ENCODE peak calls at places on chromosomes 13 and 19, in nine cellular contexts. G, H, Y, P, W, A, V, C and O are unnamed samples.

GRCh38 chr19:2270572-2271515 is 11.1 kb downstream of the PEAK3 start:
- DNase-seq in V (no peak), G (peak), W (peak), P (peak), A (peak), C (peak), Y (peak), H (peak), O (peak)

GRCh38 chr19:51514866-51515481 is 13.4 kb upstream of the SIGLEC12 start:
- DNase-seq in A (peak), W (peak), C (no peak), G (no peak), P (no peak), V (no peak), H (no peak), Y (no peak), O (peak)

GRCh38 chr13:43848250-43848649 is 31.3 kb downstream of the CCDC122 start:
- DNase-seq in W (no peak), P (no peak), G (no peak), C (no peak), A (no peak), V (no peak), Y (no peak), H (no peak), O (no peak)

GRCh38 chr13:25901460-25902376 is 150.1 kb downstream of the SHISA2 start:
- DNase-seq in V (no peak), P (no peak), H (no peak), G (no peak), Y (no peak), C (no peak), A (no peak), W (no peak), O (no peak)

GRCh38 chr19:23957660-23958281 is 43.1 kb downstream of the ZNF726 start:
- DNase-seq in H (no peak), A (no peak), P (peak), W (peak), Y (no peak), C (no peak), G (no peak), V (no peak), O (no peak)

GRCh38 chr19:3055741-3056453 is 6.4 kb downstream of the TLE5 start:
- DNase-seq in P (peak), G (no peak), V (no peak), Y (peak), W (no peak), C (peak), H (no peak), A (peak), O (no peak)

GRCh38 chr13:28401303-28402056 is 93.4 kb downstream of the FLT1 start:
- DNase-seq in G (no peak), C (no peak), P (no peak), A (no peak), V (no peak), W (no peak), Y (no peak), H (no peak), O (no peak)

GRCh38 chr13:67303661-67304333 is 73.7 kb upstream of the PCDH9 start:
- DNase-seq in C (no peak), A (no peak), W (no peak), H (no peak), Y (no peak), P (no peak), G (no peak), V (no peak), O (no peak)

GRCh38 chr19:14814982-14815381 is 20.0 kb downstream of the OR7A5 start:
- DNase-seq in W (no peak), V (no peak), Y (peak), P (no peak), G (no peak), C (no peak), A (no peak), H (no peak), O (no peak)

GRCh38 chr13:109454167-109454917 is 332.0 kb downstream of the IRS2 start:
- DNase-seq in G (no peak), C (no peak), Y (no peak), V (no peak), A (no peak), P (no peak), W (no peak), H (no peak), O (no peak)

GRCh38 chr19:18384775-18385174 is 1.2 kb upstream of the GDF15 start:
- DNase-seq in C (peak), A (no peak), P (no peak), H (no peak), G (no peak), W (no peak), Y (no peak), V (no peak), O (no peak)

GRCh38 chr19:18377026-18377425 is 8.9 kb upstream of the GDF15 start:
- DNase-seq in Y (no peak), A (no peak), P (no peak), H (no peak), W (no peak), C (peak), V (no peak), G (no peak), O (no peak)

GRCh38 chr19:18380843-18381242 is 5.1 kb upstream of the GDF15 start:
- DNase-seq in H (no peak), W (no peak), A (no peak), G (no peak), Y (no peak), P (no peak), V (no peak), C (no peak), O (no peak)

GRCh38 chr19:18385359-18385674 is 641 bp upstream of the GDF15 start:
- DNase-seq in A (no peak), W (no peak), C (no peak), P (no peak), H (no peak), V (no peak), Y (no peak), G (no peak), O (no peak)

GRCh38 chr19:18379803-18380747 is 5.9 kb upstream of the GDF15 start:
- DNase-seq in Y (peak), G (peak), V (no peak), C (peak), W (peak), H (peak), A (peak), P (peak), O (peak)
- TF ChIP-seq POLR2A in Y (no peak), G (no peak), V (no peak), C (no peak), W (no peak), H (no peak), A (no peak), P (no peak), O (no peak)

GRCh38 chr13:45417790-45418534 is at the start of gene SLC25A30:
- DNase-seq in A (peak), C (peak), P (peak), Y (peak), G (peak), W (peak), V (peak), H (peak), O (peak)
- TF ChIP-seq POLR2A in A (peak), C (peak), P (peak), Y (peak), G (peak), W (peak), V (peak), H (peak), O (no peak)

GRCh38 chr19:16143399-16144215 is at the start of gene HSH2D:
- DNase-seq in G (no peak), C (peak), P (peak), W (no peak), A (no peak), Y (peak), H (peak), V (peak), O (no peak)
- TF ChIP-seq POLR2A in G (no peak), C (peak), P (peak), W (no peak), A (no peak), Y (no peak), H (no peak), V (peak), O (no peak)

GRCh38 chr19:54133312-54133956 is 4.1 kb upstream of the CNOT3 start:
- DNase-seq in Y (peak), P (no peak), C (no peak), A (no peak), H (no peak), W (peak), G (no peak), V (no peak), O (peak)
- TF ChIP-seq POLR2A in Y (no peak), P (no peak), C (no peak), A (no peak), H (no peak), W (no peak), G (no peak), V (peak), O (no peak)

DNA sequence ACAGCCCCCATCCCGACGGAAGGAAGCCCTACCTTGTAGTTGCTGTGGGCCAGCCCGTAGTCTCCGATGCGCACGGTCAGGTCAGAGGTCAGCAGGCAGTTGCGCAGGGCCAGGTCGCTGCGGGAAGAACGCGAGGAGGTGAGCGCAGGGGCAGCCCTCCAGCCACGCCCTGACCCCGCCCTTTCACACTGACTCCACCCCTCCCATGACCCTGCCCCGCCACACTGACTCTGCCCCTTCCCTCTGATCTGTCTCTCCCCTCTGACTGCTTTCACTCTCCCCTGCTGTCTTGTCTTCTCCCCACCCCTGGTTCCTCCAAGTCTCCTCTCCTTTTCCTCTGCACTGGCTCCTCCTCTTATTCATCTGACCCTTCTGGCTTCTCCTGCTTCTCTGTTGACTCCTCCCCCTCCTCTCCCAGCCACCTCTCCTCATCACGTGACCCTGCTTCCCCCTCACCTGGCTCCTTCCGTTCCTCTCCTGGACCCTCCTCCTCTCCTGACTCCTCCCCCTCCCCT is 10.1 kb downstream of the LMTK3 start:
- DNase-seq in P (peak), G (no peak), A (peak), Y (peak), V (no peak), W (no peak), H (no peak), C (peak), O (no peak)
- TF ChIP-seq POLR2A in P (no peak), G (no peak), A (peak), Y (no peak), V (no peak), W (no peak), H (no peak), C (no peak), O (no peak)

GRCh38 chr13:20127563-20128458 is 33.0 kb downstream of the GJA3 start:
- DNase-seq in V (peak), C (peak), W (no peak), P (peak), G (peak), H (peak), A (peak), Y (peak), O (peak)
- TF ChIP-seq POLR2A in V (no peak), C (peak), W (no peak), P (peak), G (no peak), H (peak), A (peak), Y (no peak), O (peak)

GRCh38 chr19:19201697-19202630 is 1.2 kb downstream of the NR2C2AP start:
- DNase-seq in H (no peak), W (no peak), C (no peak), Y (no peak), A (no peak), V (no peak), G (no peak), P (no peak), O (no peak)
- TF ChIP-seq POLR2A in H (no peak), W (no peak), C (no peak), Y (no peak), A (no peak), V (no peak), G (no peak), P (no peak), O (no peak)

GRCh38 chr19:1211494-1212234 is 6.1 kb downstream of the STK11 start:
- DNase-seq in G (no peak), P (no peak), H (no peak), Y (peak), W (no peak), C (peak), V (no peak), A (no peak), O (peak)
- TF ChIP-seq POLR2A in G (no peak), P (no peak), H (no peak), Y (no peak), W (no peak), C (no peak), V (no peak), A (no peak), O (no peak)

DNA sequence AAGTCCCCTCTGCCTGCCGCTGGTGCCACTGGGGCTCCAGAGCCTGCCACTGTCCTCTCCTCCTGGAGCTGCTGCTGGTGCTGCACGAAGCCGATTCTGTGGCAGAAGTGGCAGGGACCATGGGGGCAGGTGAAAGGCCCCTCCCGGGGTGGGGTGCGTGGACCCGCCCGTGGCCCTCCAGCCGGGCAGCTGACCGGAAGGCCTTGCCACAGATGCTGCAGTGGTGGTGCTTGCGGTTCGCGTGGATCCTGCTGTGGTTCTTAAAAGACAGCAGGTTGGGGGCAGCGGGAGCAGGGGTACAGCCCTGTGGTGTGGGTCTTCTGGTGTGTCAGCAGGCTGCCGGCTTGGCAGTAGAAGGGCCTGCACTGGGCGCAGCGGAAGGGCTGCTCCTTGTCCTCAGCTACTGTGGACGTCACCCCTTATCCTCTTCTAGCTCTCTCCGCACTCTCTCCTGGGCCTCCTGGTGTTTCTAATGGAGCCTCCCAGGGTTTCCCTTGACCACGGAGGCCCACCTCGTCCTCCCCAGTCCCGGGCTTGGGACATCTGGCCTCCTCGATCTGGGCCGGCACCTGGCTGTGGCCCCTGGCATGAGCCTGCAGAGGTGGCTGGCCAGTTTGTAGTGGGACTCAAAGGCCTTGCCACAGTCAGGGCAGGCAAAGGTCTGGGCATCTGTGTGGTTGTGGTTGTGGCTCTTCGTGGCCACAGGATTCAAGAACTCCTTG is 380.4 kb downstream of the OLFM4 start:
- DNase-seq in Y (no peak), H (no peak), C (no peak), G (no peak), W (no peak), P (no peak), A (no peak), V (no peak), O (no peak)
- TF ChIP-seq POLR2A in Y (no peak), H (no peak), C (no peak), G (no peak), W (no peak), P (no peak), A (no peak), V (no peak), O (no peak)

GRCh38 chr19:49875801-49876421 is 1.2 kb downstream of the AKT1S1 start:
- DNase-seq in G (peak), V (no peak), Y (peak), P (peak), C (peak), W (no peak), A (peak), H (peak), O (peak)
- TF ChIP-seq POLR2A in G (no peak), V (no peak), Y (no peak), P (no peak), C (no peak), W (peak), A (peak), H (no peak), O (peak)